ENCODE peak calls at places on chromosomes 7 and 10, in four cellular contexts. X is A549, A is K562, Z is endothelial cell of umbilical vein. B is an unnamed sample.

GRCh38 chr7:75649462-75649861 is 89.3 kb downstream of the HIP1 start:
- DNase-seq in X (peak), A (no peak), Z (peak), B (no peak)

GRCh38 chr7:66964391-66964790 is 31.0 kb downstream of the SBDS start:
- DNase-seq in X (peak), A (no peak), Z (no peak), B (no peak)

GRCh38 chr10:75405201-75406143 is 3.9 kb upstream of the ZNF503 start:
- DNase-seq in X (no peak), A (no peak), Z (no peak), B (no peak)

GRCh38 chr10:43644252-43644651 is 4.4 kb downstream of the ZNF32 start:
- DNase-seq in X (peak), A (no peak), Z (no peak), B (no peak)

GRCh38 chr10:5196613-5197234 is at the start of gene AKR1C4:
- DNase-seq in X (peak), A (no peak), Z (no peak), B (no peak)

GRCh38 chr7:2635810-2636701 is 4.3 kb downstream of the TTYH3 start:
- DNase-seq in X (no peak), A (no peak), Z (no peak), B (no peak)

GRCh38 chr7:138186951-138187351 is 110.7 kb downstream of the AKR1D1 start:
- DNase-seq in X (peak), A (no peak), Z (peak), B (no peak)

GRCh38 chr10:28872592-28873165 is 195.4 kb downstream of the BAMBI start:
- DNase-seq in X (no peak), A (no peak), Z (no peak), B (peak)

GRCh38 chr10:133364645-133365431 is 7.0 kb upstream of the FUOM start:
- DNase-seq in X (no peak), A (no peak), Z (no peak), B (no peak)

GRCh38 chr10:9850415-9850814 is 1167.3 kb upstream of the CELF2 start:
- DNase-seq in X (no peak), A (no peak), Z (no peak), B (no peak)
- TF ChIP-seq MYC in X (no peak), A (no peak), Z (no peak), B (no peak)

GRCh38 chr7:73851410-73852338 is 9.3 kb upstream of the TMEM270 start:
- DNase-seq in X (peak), A (peak), Z (peak), B (peak)
- TF ChIP-seq POLR2A in X (no peak), A (no peak), Z (peak), B (no peak)

DNA sequence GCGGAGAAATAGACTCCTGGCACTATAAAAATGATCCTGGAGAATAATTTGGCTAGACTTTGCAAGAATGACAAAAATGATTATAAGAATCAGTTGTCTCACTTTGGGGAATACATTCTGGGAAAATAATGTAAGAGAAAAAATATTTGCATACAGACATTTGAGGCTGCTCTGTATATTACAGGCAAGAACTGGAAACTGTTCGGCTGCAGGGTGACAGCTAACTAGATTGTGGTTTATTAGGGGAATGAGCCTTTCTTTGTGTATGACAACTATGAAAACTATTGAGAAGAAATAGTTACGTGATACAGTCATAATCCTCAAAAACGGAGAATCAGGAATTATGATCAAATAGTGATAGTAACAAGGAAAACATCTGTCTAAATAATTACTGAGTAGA is 8.6 kb downstream of the TRIM56 start:
- DNase-seq in X (no peak), A (no peak), Z (no peak), B (no peak)
- TF ChIP-seq MYC in X (no peak), A (no peak), Z (no peak), B (no peak)

GRCh38 chr7:128830231-128831177 is at the start of gene FLNC:
- DNase-seq in X (no peak), A (peak), Z (peak), B (peak)
- TF ChIP-seq POLR2A in X (no peak), A (peak), Z (peak), B (no peak)

GRCh38 chr10:78450807-78451485 is 417.3 kb downstream of the RPS24 start:
- DNase-seq in X (no peak), A (no peak), Z (no peak), B (no peak)

GRCh38 chr10:78451592-78451991 is 417.9 kb downstream of the RPS24 start:
- DNase-seq in X (no peak), A (no peak), Z (peak), B (no peak)

GRCh38 chr10:78454123-78454645 is 420.5 kb downstream of the RPS24 start:
- DNase-seq in X (no peak), A (no peak), Z (no peak), B (no peak)

GRCh38 chr10:78450239-78450638 is 416.6 kb downstream of the RPS24 start:
- DNase-seq in X (no peak), A (no peak), Z (no peak), B (no peak)

DNA sequence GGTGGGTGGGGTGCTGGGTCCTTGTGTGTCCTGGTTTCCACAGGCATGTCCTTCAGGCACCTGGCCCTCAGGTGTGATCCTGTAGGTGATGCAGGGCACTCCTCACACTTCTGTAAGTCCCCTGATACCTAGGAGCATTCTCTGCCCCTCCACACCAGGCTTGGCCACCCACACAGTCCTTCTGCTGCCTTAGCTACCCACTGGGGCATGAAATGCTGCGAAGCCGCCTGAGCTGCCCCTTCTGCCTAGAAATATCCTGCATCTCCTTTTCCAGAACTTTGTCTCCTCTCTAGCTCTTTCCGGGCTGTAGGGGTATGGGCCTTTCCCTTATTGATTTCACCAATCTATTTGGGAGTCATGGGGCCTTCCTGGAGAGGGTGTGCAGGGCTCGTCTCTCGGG is 419.1 kb downstream of the RPS24 start:
- DNase-seq in X (no peak), A (no peak), Z (no peak), B (no peak)
- TF ChIP-seq MYC in X (no peak), A (no peak), Z (no peak), B (no peak)

B was measured in NB4.